ENCODE peak calls at places on chromosome 2, in ten cellular contexts. Z is GM23248, J is PC-9, K is endothelial cell of umbilical vein, L is fibroblast of lung, E is neuronal stem cell, D is neural progenitor cell, O is keratinocyte, G is hepatocyte, N is PC-3. S is an unnamed sample.

GRCh38 chr2:167015806-167016205 is 127.5 kb downstream of the XIRP2 start:
- DNase-seq in J (no peak), N (no peak), D (no peak), E (no peak), G (no peak), O (no peak), L (no peak), K (no peak), Z (no peak), S (no peak)

GRCh38 chr2:54482725-54483124 is 26.6 kb downstream of the SPTBN1 start:
- DNase-seq in Z (peak; percentile 96), K (peak; percentile 47), N (peak; percentile 28), J (no peak), E (peak; percentile 18), L (peak; percentile 91), G (no peak), D (peak; percentile 26), O (no peak), S (peak; percentile 88)

GRCh38 chr2:207768168-207768890 is 1.4 kb downstream of the FZD5 start:
- DNase-seq in N (peak; percentile 59), D (peak; percentile 76), K (peak; percentile 63), E (peak; percentile 44), J (peak; percentile 39), L (peak; percentile 54), O (no peak), Z (peak; percentile 63), G (peak; percentile 62), S (peak; percentile 27)

GRCh38 chr2:223970343-223971128 is 13.3 kb downstream of the MRPL44 start:
- DNase-seq in E (peak; percentile 61), O (no peak), J (peak; percentile 64), D (peak; percentile 64), N (peak; percentile 85), L (peak; percentile 45), K (peak; percentile 76), Z (peak; percentile 66), G (peak; percentile 70), S (peak; percentile 25)

GRCh38 chr2:98486374-98486981 is 41.8 kb downstream of the INPP4A start:
- DNase-seq in J (no peak), K (no peak), Z (peak; percentile 11), N (no peak), E (no peak), D (no peak), L (no peak), G (no peak), O (no peak), S (no peak)

GRCh38 chr2:2974982-2975381 is 402.6 kb downstream of the EIPR1 start:
- DNase-seq in O (no peak), J (no peak), N (no peak), K (no peak), E (no peak), Z (no peak), D (no peak), G (no peak), L (no peak), S (no peak)

GRCh38 chr2:98833172-98833916 is 102.4 kb upstream of the MGAT4A start:
- DNase-seq in O (no peak), J (no peak), L (no peak), G (no peak), D (no peak), K (peak; percentile 79), E (no peak), N (peak; percentile 22), Z (no peak), S (no peak)

GRCh38 chr2:222782201-222782600 is 78.6 kb upstream of the ACSL3 start:
- DNase-seq in N (no peak), Z (no peak), O (no peak), D (no peak), G (no peak), K (no peak), L (no peak), E (no peak), J (no peak), S (no peak)

GRCh38 chr2:152228215-152228614 is 52.7 kb upstream of the STAM2 start:
- DNase-seq in G (no peak), N (no peak), J (no peak), Z (peak; percentile 48), K (no peak), L (peak; percentile 8), E (no peak), D (no peak), O (no peak), S (no peak)

GRCh38 chr2:18430996-18431748 is 129.3 kb downstream of the RDH14 start:
- DNase-seq in G (no peak), Z (no peak), O (no peak), K (no peak), D (no peak), J (no peak), L (no peak), N (no peak), E (no peak), S (no peak)

GRCh38 chr2:26724004-26724750 is 31.7 kb downstream of the KCNK3 start:
- DNase-seq in L (peak; percentile 83), N (peak; percentile 84), J (peak; percentile 92), G (peak; percentile 48), E (no peak), D (no peak), K (peak; percentile 6), Z (peak; percentile 94), O (no peak), S (peak; percentile 78)

GRCh38 chr2:216576611-216577010 is 56.6 kb upstream of the IGFBP2 start:
- DNase-seq in K (no peak), G (no peak), J (no peak), Z (no peak), D (no peak), E (no peak), L (no peak), O (no peak), N (no peak), S (no peak)

GRCh38 chr2:166234112-166234846 is 106.5 kb upstream of the SCN1A start:
- DNase-seq in O (no peak), J (no peak), G (no peak), K (peak; percentile 88), N (peak; percentile 97), Z (peak; percentile 82), L (peak; percentile 89), D (no peak), E (no peak), S (peak; percentile 87)

GRCh38 chr2:151422917-151423439 is 13.3 kb downstream of the RIF1 start:
- DNase-seq in J (no peak), L (no peak), N (no peak), Z (no peak), O (no peak), E (no peak), D (no peak), G (no peak), K (no peak), S (no peak)

GRCh38 chr2:201568217-201568820 is 75.0 kb downstream of the TMEM237 start:
- DNase-seq in O (no peak), K (no peak), E (no peak), Z (no peak), J (no peak), D (no peak), N (no peak), G (no peak), L (no peak), S (no peak)

GRCh38 chr2:219308142-219309093 is 783 bp downstream of the PTPRN start:
- DNase-seq in L (peak; percentile 67), G (peak; percentile 88), E (peak; percentile 89), J (no peak), D (peak; percentile 95), N (peak; percentile 91), K (peak; percentile 38), O (no peak), Z (peak; percentile 82), S (peak; percentile 45)

GRCh38 chr2:191854385-191855372 is 7.8 kb upstream of the CAVIN2 start:
- DNase-seq in O (no peak), L (peak; percentile 93), K (peak; percentile 62), N (peak; percentile 15), D (no peak), E (no peak), J (no peak), G (no peak), Z (no peak), S (peak; percentile 88)

GRCh38 chr2:37786854-37787253 is 115.4 kb upstream of the CDC42EP3 start:
- DNase-seq in D (no peak), O (peak; percentile 62), E (no peak), Z (no peak), G (no peak), K (no peak), J (no peak), N (no peak), L (no peak), S (no peak)

DNA sequence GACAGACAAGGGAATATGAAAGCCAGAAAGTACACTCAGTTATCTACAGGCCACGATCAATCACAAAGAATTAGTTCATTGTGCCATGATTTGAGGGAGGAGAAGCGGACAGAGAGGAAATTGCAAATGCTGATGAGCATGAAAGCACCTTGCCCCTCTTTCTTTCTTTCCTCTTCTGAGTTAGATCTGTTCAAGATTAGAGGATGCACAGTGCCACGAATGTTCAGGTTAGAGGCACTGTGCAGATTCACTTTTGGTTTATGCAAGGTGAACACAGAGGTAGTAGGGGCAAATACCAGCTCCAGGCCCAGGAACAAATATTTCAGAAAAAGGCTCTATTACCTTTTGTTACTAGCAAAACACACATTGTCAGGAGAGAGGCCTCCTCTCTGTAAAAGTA is 49.1 kb downstream of the CXCR4 start:
- DNase-seq in J (no peak), E (no peak), G (no peak), L (no peak), Z (no peak), O (no peak), D (no peak), N (no peak), K (no peak), S (no peak)
- H3K4me2 ChIP-seq in J (no peak overlapping the region), E (no peak overlapping the region), G (no peak overlapping the region), L (no peak overlapping the region), Z (no peak overlapping the region), O (no peak overlapping the region), D (no peak overlapping the region), N (no peak overlapping the region), K (no peak overlapping the region), S (no peak overlapping the region)

GRCh38 chr2:131077182-131077846 is 15.9 kb downstream of the FAM168B start:
- DNase-seq in N (no peak), K (no peak), G (no peak), Z (no peak), E (no peak), L (no peak), O (no peak), J (no peak), D (no peak), S (no peak)
- H3K4me1 ChIP-seq in N (no peaks in the 10 kb centered on the region), K (no peaks in the 10 kb centered on the region), G (peaks cover 16% of the 10 kb centered on the region), Z (no peaks in the 10 kb centered on the region), E (no peaks in the 10 kb centered on the region), L (no peaks in the 10 kb centered on the region), O (peaks cover 7% of the 10 kb centered on the region), J (no peaks in the 10 kb centered on the region), D (peaks cover 3% of the 10 kb centered on the region), S (no peaks in the 10 kb centered on the region)

DNA sequence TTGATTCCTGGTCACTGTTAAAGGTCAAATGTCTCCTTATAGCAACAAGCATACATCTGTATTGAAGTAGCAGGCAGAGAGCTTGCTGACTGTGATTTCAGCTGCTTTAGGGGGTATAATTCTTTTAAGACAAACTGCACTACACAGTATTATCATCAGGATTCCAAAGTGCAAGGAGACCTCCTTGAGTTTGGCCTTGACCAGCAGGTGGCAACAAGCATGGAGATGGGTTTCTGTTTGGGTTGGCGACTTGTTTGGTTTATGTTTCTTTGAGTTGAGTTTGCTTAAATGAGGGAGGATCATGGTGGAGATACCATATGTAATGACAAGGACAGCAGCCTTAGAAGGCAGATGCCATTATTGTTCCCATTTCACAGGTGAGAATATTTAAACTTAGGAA is 681.0 kb upstream of the ID2 start:
- DNase-seq in N (peak; percentile 8), E (no peak), L (no peak), D (no peak), Z (no peak), J (no peak), K (no peak), G (no peak), O (no peak), S (no peak)
- H3K4me3 ChIP-seq in N (no peak overlapping the region), E (no peak overlapping the region), L (no peak overlapping the region), D (no peak overlapping the region), Z (no peak overlapping the region), J (no peak overlapping the region), K (no peak overlapping the region), G (no peak overlapping the region), O (no peak overlapping the region), S (no peak overlapping the region)

GRCh38 chr2:32632089-32632488 is 4.2 kb downstream of the TTC27 start:
- DNase-seq in J (peak; percentile 77), L (peak; percentile 60), D (no peak), O (no peak), G (no peak), Z (peak; percentile 72), N (peak; percentile 82), E (no peak), K (no peak), S (peak; percentile 42)
- H3K4me2 ChIP-seq in J (no peak overlapping the region), L (no peak overlapping the region), D (no peak overlapping the region), O (no peak overlapping the region), G (no peak overlapping the region), Z (no peak overlapping the region), N (peak overlapping the region; percentile 47), E (no peak overlapping the region), K (no peak overlapping the region), S (no peak overlapping the region)